ENCODE peak calls at places on chromosomes 4 and X, in eight cellular contexts. D is body of pancreas, T is progenitor cell of endocrine pancreas, X is activated gamma-delta T cell treated with Interleukin-2 at 50 U/mL for 16 hours, U is tibial nerve, O is fibroblast of mammary gland, Y is fibroblast of the aortic adventitia, K is astrocyte of the cerebellum. L is an unnamed sample.

GRCh38 chrX:49039598-49040375 is 3.4 kb downstream of the TFE3 start:
- DNase-seq in O (peak), K (peak), D (peak), X (peak), Y (peak), U (peak), T (peak), L (peak)

GRCh38 chrX:16727637-16728036 is 8.2 kb downstream of the SYAP1 start:
- DNase-seq in X (no peak), Y (no peak), U (no peak), T (no peak), K (no peak), O (no peak), D (no peak), L (no peak)

GRCh38 chr4:18932940-18933339 is 911.4 kb upstream of the LCORL start:
- DNase-seq in U (no peak), Y (no peak), D (no peak), O (no peak), K (no peak), X (no peak), T (no peak), L (no peak)

GRCh38 chrX:131729295-131729694 is 185.4 kb downstream of the OR13H1 start:
- DNase-seq in D (no peak), U (no peak), X (peak), Y (peak), K (peak), O (peak), T (no peak), L (no peak)

GRCh38 chr4:70938087-70938486 is 35.9 kb downstream of the MOB1B start:
- DNase-seq in D (no peak), X (no peak), Y (no peak), T (no peak), K (no peak), O (no peak), U (no peak), L (no peak)

GRCh38 chrX:10401239-10401638 is 219.1 kb downstream of the MID1 start:
- DNase-seq in D (no peak), X (no peak), T (no peak), U (no peak), K (no peak), O (peak), Y (no peak), L (no peak)

GRCh38 chrX:33379839-33380238 is 168.5 kb upstream of the DMD start:
- DNase-seq in O (no peak), K (no peak), X (no peak), U (no peak), T (no peak), Y (peak), D (no peak), L (no peak)

GRCh38 chrX:130682990-130683389 is 220.0 kb downstream of the ENOX2 start:
- DNase-seq in X (no peak), Y (peak), K (no peak), D (no peak), U (no peak), T (no peak), O (peak), L (no peak)

GRCh38 chrX:33968611-33969010 is 163.5 kb downstream of the FAM47A start:
- DNase-seq in Y (no peak), K (no peak), T (no peak), X (no peak), O (no peak), U (no peak), D (no peak), L (no peak)

L was measured in GM12891.